ENCODE peak calls at places on chromosomes 6 and 20, in four cellular contexts. Q is GM12878, T is K562, J is WTC11. R is an unnamed sample.

GRCh38 chr6:36743538-36744441 is 46.2 kb downstream of the RAB44 start:
- DNase-seq in Q (no peak), T (peak; percentile 70), J (no peak), R (no peak)

GRCh38 chr6:56046576-56046975 is 171.2 kb upstream of the BMP5 start:
- DNase-seq in Q (no peak), T (no peak), J (no peak), R (no peak)

GRCh38 chr6:167054987-167055386 is 55.8 kb downstream of the CEP43 start:
- DNase-seq in Q (no peak), T (no peak), J (no peak), R (no peak)

GRCh38 chr6:144786825-144787224 is 501.7 kb downstream of the UTRN start:
- DNase-seq in Q (no peak), T (no peak), J (no peak), R (no peak)

GRCh38 chr6:158409451-158409850 is 97.2 kb downstream of the TULP4 start:
- DNase-seq in Q (no peak), T (no peak), J (no peak), R (no peak)

GRCh38 chr6:17395112-17395511 is 1.7 kb downstream of the CAP2 start:
- DNase-seq in Q (no peak), T (no peak), J (no peak), R (peak; percentile 55)

GRCh38 chr6:1636971-1637871 is 27.5 kb downstream of the FOXC1 start:
- DNase-seq in Q (no peak), T (no peak), J (no peak), R (no peak)

GRCh38 chr6:33621396-33622388 is 570 bp downstream of the ITPR3 start:
- DNase-seq in Q (no peak), T (peak; percentile 80), J (peak; percentile 48), R (no peak)

GRCh38 chr6:143196525-143197225 is 136.0 kb downstream of the AIG1 start:
- DNase-seq in Q (no peak), T (no peak), J (no peak), R (no peak)

GRCh38 chr6:73823046-73823735 is 127.2 kb downstream of the CD109 start:
- DNase-seq in Q (no peak), T (no peak), J (no peak), R (no peak)

GRCh38 chr20:651713-652610 is 1.0 kb downstream of the SRXN1 start:
- DNase-seq in Q (no peak), T (peak; percentile 28), J (no peak), R (no peak)

GRCh38 chr6:116536216-116536621 is 9.3 kb downstream of the TRAPPC3L start:
- DNase-seq in Q (no peak), T (peak; percentile 48), J (no peak), R (peak; percentile 73)

GRCh38 chr20:50762435-50763201 is 31.2 kb downstream of the PARD6B start:
- DNase-seq in Q (no peak), T (no peak), J (no peak), R (peak; percentile 34)

GRCh38 chr20:61924211-61924857 is 141.3 kb downstream of the TAF4 start:
- DNase-seq in Q (no peak), T (no peak), J (no peak), R (no peak)

GRCh38 chr6:90107721-90108364 is 188.8 kb downstream of the BACH2 start:
- DNase-seq in Q (peak; percentile 21), T (no peak), J (no peak), R (no peak)

GRCh38 chr20:33166533-33167113 is 1.3 kb upstream of the BPIFA2 start:
- DNase-seq in Q (no peak), T (no peak), J (no peak), R (no peak)

GRCh38 chr6:21859193-21859735 is 265.7 kb downstream of the SOX4 start:
- DNase-seq in Q (no peak), T (no peak), J (no peak), R (no peak)
- TF ChIP-seq TCF7 in Q (no peak), T (no peak), J (no peak), R (no peak)

GRCh38 chr6:12419626-12420272 is 129.6 kb downstream of the EDN1 start:
- DNase-seq in Q (no peak), T (no peak), J (no peak), R (peak; percentile 24)
- TF ChIP-seq TCF7 in Q (no peak), T (no peak), J (no peak), R (no peak)

GRCh38 chr20:56689318-56689717 is 60.2 kb downstream of the TFAP2C start:
- DNase-seq in Q (no peak), T (no peak), J (no peak), R (no peak)
- TF ChIP-seq TCF7 in Q (no peak), T (no peak), J (no peak), R (no peak)

DNA sequence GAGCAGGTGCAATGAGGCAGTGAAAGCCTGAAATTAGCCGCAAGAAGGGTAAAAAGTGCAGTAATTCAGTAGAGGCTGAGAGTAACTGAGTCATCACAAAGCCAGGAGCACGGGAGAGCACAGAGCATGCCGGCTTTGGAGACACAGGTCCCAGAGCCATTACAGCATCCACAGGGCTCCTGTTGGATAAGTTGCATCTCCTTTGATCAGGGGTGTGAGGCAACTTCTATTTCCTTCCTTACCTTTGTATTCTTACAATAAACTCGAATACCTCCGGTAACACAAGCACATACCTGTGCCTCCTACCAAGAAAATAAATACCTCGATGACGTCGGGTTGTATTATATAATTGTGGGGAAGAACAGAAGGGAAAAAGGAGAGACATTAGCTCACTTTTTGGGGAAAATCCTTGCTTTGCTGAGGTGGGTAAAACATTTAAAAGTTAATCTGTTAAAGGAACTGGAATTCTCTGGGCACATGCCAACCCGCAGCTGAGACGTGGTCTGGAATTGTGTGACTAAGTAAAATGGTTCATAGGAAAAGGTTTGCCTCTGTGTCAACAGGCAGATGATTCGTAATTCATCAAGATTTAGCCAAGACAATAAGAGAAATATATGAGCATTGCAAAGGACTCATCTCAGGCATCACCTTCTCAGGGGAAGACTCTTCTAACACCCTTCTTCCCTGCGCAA is 360.7 kb upstream of the ZFP64 start:
- DNase-seq in Q (no peak), T (no peak), J (no peak), R (no peak)
- TF ChIP-seq TCF7 in Q (no peak), T (no peak), J (no peak), R (no peak)